ENCODE peak calls at places on chromosomes 3 and 15, in four cellular contexts. S is fibroblast of pulmonary artery, F is AG09309, D is esophagus muscularis mucosa. X is an unnamed sample.

GRCh38 chr3:193656445-193656844 is 63.4 kb downstream of the OPA1 start:
- DNase-seq in D (no peak), F (no peak), S (no peak), X (no peak)

GRCh38 chr3:119557874-119558264 is 1.5 kb downstream of the CD80 start:
- DNase-seq in F (no peak), S (no peak), D (no peak), X (no peak)

GRCh38 chr15:85730001-85730820 is 64.5 kb downstream of the KLHL25 start:
- DNase-seq in D (no peak), F (no peak), S (peak; percentile 80), X (peak; percentile 78)

GRCh38 chr3:23671901-23672589 is 133.7 kb upstream of the UBE2E1 start:
- DNase-seq in F (no peak), D (no peak), S (peak; percentile 32), X (no peak)

GRCh38 chr15:78438595-78439285 is 724 bp downstream of the IREB2 start:
- DNase-seq in D (no peak), F (no peak), S (peak; percentile 19), X (peak; percentile 20)

GRCh38 chr3:47096955-47097354 is 67.0 kb downstream of the SETD2 start:
- DNase-seq in S (peak; percentile 50), F (no peak), D (no peak), X (peak; percentile 62)

GRCh38 chr3:38247366-38248035 is 18.1 kb upstream of the SLC22A13 start:
- DNase-seq in S (peak; percentile 88), D (no peak), F (peak; percentile 66), X (peak; percentile 93)

GRCh38 chr3:111244760-111245159 is 173.1 kb downstream of the NECTIN3 start:
- DNase-seq in S (no peak), D (no peak), F (peak; percentile 17), X (no peak)

GRCh38 chr15:98858610-98859023 is 149.0 kb downstream of the PGPEP1L start:
- DNase-seq in F (no peak), S (no peak), D (no peak), X (peak; percentile 47)

GRCh38 chr3:9649791-9650521 is 651 bp downstream of the MTMR14 start:
- DNase-seq in F (no peak), S (no peak), D (no peak), X (no peak)

GRCh38 chr3:126865736-126866135 is 117.2 kb upstream of the PLXNA1 start:
- DNase-seq in S (no peak), F (no peak), D (no peak), X (no peak)

GRCh38 chr3:38001456-38002081 is 11.0 kb downstream of the VILL start:
- DNase-seq in D (no peak), F (no peak), S (no peak), X (no peak)

GRCh38 chr15:52326758-52327157 is 31.2 kb upstream of the MYO5C start:
- DNase-seq in S (peak; percentile 31), D (no peak), F (peak; percentile 52), X (peak; percentile 69)

GRCh38 chr3:65551945-65552344 is 486.8 kb downstream of the MAGI1 start:
- DNase-seq in F (no peak), D (no peak), S (no peak), X (no peak)

GRCh38 chr3:25478964-25479726 is 51.1 kb downstream of the RARB start:
- DNase-seq in F (no peak), S (no peak), D (no peak), X (no peak)

GRCh38 chr15:77482570-77482969 is 61.9 kb downstream of the HMG20A start:
- DNase-seq in S (peak; percentile 85), F (peak; percentile 54), D (no peak), X (peak; percentile 86)

GRCh38 chr15:68621535-68621934 is 42.7 kb downstream of the CORO2B start:
- DNase-seq in F (no peak), S (no peak), D (no peak), X (no peak)

GRCh38 chr15:56286213-56286612 is 42.5 kb upstream of the RFX7 start:
- DNase-seq in S (no peak), D (no peak), F (no peak), X (no peak)

GRCh38 chr3:8561365-8561764 is 59.7 kb downstream of the LMCD1 start:
- DNase-seq in F (no peak), S (peak; percentile 86), D (no peak), X (peak; percentile 93)

GRCh38 chr15:32824777-32825176 is 107.0 kb downstream of the GREM1 start:
- DNase-seq in S (peak; percentile 85), F (peak; percentile 74), D (no peak), X (peak; percentile 81)

GRCh38 chr3:86929046-86929445 is 61.9 kb downstream of the VGLL3 start:
- DNase-seq in D (no peak), F (no peak), S (peak; percentile 44), X (peak; percentile 28)

DNA sequence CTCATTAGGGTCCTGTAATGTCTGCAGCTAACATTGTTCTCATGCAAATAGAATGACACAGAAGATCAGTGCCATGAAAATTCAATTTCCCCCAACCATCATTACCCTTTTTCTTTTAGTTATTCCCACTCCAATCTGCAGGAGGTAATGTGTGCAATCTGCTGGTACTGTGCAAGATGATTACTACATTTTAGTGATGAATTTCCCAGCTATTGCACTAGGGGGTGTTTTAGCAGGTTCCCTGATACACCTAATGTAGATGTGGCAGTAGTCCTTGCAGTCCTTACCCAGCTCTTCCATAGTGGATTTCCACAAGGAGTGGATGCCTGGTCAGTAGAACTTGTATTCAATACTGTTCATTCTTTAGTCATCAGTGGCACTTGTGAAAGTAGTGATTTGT is 119.3 kb downstream of the ROBO2 start:
- DNase-seq in S (no peak), F (no peak), D (no peak), X (no peak)
- H3K4me3 ChIP-seq in S (no peak overlapping the region), F (no peak overlapping the region), D (no peak overlapping the region), X (no peak overlapping the region)

DNA sequence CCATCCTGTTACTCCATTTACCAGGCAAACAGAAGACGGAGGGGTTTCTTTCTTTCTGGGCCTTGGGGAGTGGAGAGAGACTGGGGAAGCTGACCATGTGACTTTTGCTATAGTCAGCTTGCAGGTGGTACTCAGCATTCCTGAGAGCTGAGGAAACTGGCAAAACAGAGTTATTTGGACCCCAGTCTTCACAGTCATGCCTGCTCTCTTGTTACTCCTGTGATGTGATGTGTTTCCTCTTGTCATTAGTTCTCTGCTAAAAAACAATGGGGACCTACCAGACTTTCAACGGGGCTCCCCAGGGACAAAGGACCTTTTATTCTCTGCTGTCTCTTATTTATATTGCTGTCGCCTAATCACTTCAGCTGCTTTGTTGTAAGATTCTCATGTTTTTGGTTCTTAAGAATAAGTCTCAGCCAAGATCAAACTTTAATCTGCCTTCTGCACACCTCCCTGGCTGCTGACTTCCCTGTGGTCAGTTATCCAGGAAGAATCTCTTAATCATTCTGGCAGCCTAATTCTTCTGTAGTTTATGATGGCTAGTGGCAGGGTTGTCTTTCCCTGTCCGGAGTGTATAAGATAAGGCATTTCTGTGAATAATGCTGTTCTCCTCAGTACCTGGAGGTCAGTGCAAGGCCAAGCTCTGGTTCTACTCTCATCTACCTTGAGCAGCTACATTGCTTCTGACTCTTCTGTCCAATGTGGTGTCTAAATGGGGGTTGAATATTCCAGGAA is 8.8 kb downstream of the STARD9 start:
- DNase-seq in S (no peak), F (no peak), D (no peak), X (no peak)
- H3K4me3 ChIP-seq in S (no peak overlapping the region), F (no peak overlapping the region), D (peak overlapping the region; percentile 36), X (no peak overlapping the region)

DNA sequence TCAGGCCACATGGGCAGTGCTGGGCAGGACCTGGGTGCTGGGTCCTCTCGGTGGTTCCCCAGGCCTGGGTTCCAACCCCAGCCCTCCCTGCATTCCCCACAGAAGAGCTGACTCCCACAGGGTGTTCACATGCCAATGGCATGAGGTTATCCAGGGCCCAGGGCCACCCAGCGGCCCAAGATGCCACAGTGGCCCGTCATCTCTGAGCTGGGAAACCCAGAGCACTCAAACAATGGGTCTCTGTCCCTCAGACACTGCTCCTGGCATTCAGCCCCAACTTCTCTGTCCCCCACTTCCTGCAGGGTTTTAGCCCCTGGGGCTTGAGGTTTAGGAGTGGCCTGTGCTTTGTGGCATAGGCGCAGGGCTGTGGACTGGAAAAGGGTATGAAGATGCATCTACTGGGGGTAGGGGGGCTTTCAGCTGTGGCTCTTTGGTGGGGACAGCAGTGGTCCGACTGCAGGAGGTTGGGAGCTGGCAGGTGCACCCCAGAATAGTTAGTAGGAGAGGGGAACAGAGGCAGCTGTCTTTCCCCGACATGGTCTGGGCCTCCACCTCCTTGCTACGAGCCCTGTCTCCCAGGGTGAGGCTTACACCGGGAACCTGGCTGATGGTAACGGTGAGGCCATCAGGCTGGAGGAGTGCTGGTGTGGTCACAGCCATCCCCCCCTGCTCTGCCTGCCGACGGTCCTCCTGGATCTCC is 1.7 kb downstream of the CCDC9B start:
- DNase-seq in D (no peak), F (peak; percentile 42), S (peak; percentile 85), X (peak; percentile 75)
- H3K4me3 ChIP-seq in D (peak overlapping the region; percentile 64), F (no peak overlapping the region), S (peak overlapping the region; percentile 53), X (peak overlapping the region; percentile 64)

DNA sequence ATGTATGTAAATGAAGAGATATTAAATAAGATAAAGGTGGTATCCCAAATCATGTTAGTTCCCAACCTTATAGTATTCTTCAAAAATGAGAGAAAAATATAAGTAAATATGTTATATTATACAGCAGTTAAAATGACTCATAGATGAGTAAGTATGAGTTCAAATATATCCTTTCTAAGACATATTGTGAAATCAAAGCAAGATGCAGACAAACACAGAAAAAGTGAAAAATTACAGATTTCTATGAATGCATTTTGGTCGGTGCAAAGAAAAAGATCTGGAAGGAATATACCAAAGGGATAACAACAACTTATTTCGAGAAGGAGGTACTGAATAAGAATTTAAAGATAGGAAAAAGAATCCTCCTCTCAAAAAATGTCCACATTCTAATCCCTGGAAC is 181.2 kb upstream of the TTC14 start:
- DNase-seq in D (no peak), F (no peak), S (peak; percentile 15), X (peak; percentile 35)
- H3K4me3 ChIP-seq in D (no peak overlapping the region), F (no peak overlapping the region), S (peak overlapping the region; percentile 10), X (no peak overlapping the region)

GRCh38 chr3:187748050-187748481 is 2.8 kb upstream of the BCL6 start:
- DNase-seq in F (no peak), S (peak; percentile 86), D (peak; percentile 97), X (peak; percentile 86)
- H3K4me3 ChIP-seq in F (no peak overlapping the region), S (no peak overlapping the region), D (no peak overlapping the region), X (no peak overlapping the region)

GRCh38 chr3:185712337-185712736 is 112.5 kb downstream of the IGF2BP2 start:
- DNase-seq in S (no peak), D (no peak), F (no peak), X (peak; percentile 55)

GRCh38 chr3:185711255-185711870 is 113.5 kb downstream of the IGF2BP2 start:
- DNase-seq in S (peak; percentile 68), F (no peak), D (no peak), X (peak; percentile 30)

GRCh38 chr3:185713015-185713414 is 111.8 kb downstream of the IGF2BP2 start:
- DNase-seq in S (no peak), F (no peak), D (no peak), X (no peak)

GRCh38 chr3:185708392-185708791 is 116.5 kb downstream of the IGF2BP2 start:
- DNase-seq in F (no peak), S (no peak), D (no peak), X (no peak)

DNA sequence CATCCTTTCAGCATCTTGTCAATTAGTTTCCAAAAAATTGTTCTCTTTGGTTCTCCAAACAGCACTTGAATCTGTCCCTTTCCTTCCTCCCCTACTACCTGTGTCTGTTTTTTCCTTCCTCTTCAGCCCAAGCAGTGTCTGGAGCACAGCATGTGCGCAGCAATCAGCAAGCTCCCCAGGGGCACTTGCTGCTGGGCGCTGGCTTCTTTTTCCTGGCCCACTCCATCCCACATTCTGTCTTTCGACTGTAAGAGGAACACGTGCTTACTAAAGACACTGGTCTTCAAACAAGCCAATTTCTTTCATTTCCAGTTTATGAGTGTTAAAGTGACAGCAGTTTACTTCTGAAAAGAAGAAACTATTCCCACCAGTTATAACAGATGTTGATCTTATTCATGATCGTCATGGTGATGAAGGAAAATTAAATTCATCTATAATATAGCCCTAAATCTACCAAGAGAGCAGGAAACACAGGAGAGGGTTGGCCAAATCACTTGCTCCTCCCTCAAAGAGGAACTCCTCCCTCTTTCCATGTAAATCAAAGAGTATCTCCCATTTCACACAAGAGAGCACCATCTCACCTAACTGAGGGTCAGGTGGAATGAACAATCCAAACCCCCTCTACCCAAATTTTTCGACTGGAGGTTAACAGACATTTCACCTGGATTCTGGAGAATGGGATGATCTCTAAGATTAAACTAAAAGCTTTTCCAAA is 115.4 kb downstream of the IGF2BP2 start:
- DNase-seq in F (no peak), S (no peak), D (no peak), X (no peak)
- H3K4me3 ChIP-seq in F (no peak overlapping the region), S (no peak overlapping the region), D (no peak overlapping the region), X (no peak overlapping the region)

X was measured in fibroblast of the aortic adventitia.